ENCODE peak calls at places on chromosome 11, in seven cellular contexts. L is HuH-7; B is sciatic nerve; Y is thoracic aorta; M is T-helper 2 cell; D is choroid plexus epithelial cell; P is stimulated activated CD4-positive, alpha-beta T cell treated with anti-CD3 and anti-CD28 coated beads, Interleukin-4, amount 100 ng/mL, for 48 hours. R is an unnamed sample.

GRCh38 chr11:4637662-4638047 is 378 bp downstream of the OR51D1 start:
- DNase-seq in L (no peak), B (no peak), Y (no peak), M (no peak), D (no peak), P (no peak), R (no peak)

GRCh38 chr11:113475160-113475761 is at the start of gene DRD2:
- DNase-seq in L (no peak), B (no peak), Y (no peak), M (no peak), D (peak), P (no peak), R (no peak)

GRCh38 chr11:36041988-36042606 is 98.2 kb downstream of the LDLRAD3 start:
- DNase-seq in L (no peak), B (no peak), Y (no peak), M (no peak), D (peak), P (no peak), R (no peak)

GRCh38 chr11:78256962-78257361 is 68.2 kb downstream of the USP35 start:
- DNase-seq in L (no peak), B (peak), Y (peak), M (no peak), D (peak), P (no peak), R (no peak)

GRCh38 chr11:65583589-65583988 is 7.7 kb downstream of the EHBP1L1 start:
- DNase-seq in L (no peak), B (no peak), Y (no peak), M (no peak), D (no peak), P (no peak), R (no peak)

GRCh38 chr11:83064011-83064410 is 7.7 kb downstream of the RAB30 start:
- DNase-seq in L (no peak), B (no peak), Y (no peak), M (no peak), D (no peak), P (no peak), R (no peak)

GRCh38 chr11:128697645-128698174 is 3.8 kb downstream of the FLI1 start:
- DNase-seq in L (no peak), B (no peak), Y (no peak), M (no peak), D (peak), P (no peak), R (no peak)

GRCh38 chr11:23257556-23257955 is 397.3 kb upstream of the CCDC179 start:
- DNase-seq in L (no peak), B (no peak), Y (no peak), M (no peak), D (no peak), P (no peak), R (no peak)

GRCh38 chr11:120335596-120335927 is 651 bp upstream of the ARHGEF12 start:
- DNase-seq in L (no peak), B (no peak), Y (no peak), M (no peak), D (peak), P (no peak), R (no peak)

R was measured in brain pericyte.